ENCODE peak calls at places on chromosomes 5 and 9, in four cellular contexts. R is K562, V is HepG2, K is GM12878. L is an unnamed sample.

GRCh38 chr5:25713259-25713658 is 1068.5 kb upstream of the CDH10 start:
- DNase-seq in R (no peak), V (no peak), K (peak), L (peak)

GRCh38 chr5:55437859-55438206 is 96.9 kb downstream of the PLPP1 start:
- DNase-seq in R (no peak), V (no peak), K (no peak), L (no peak)

GRCh38 chr5:43702815-43703214 is 99.8 kb downstream of the NNT start:
- DNase-seq in R (no peak), V (no peak), K (no peak), L (no peak)

GRCh38 chr9:26086396-26086795 is 408.2 kb upstream of the TUSC1 start:
- DNase-seq in R (no peak), V (no peak), K (no peak), L (no peak)

GRCh38 chr5:4511996-4512656 is 628.0 kb upstream of the ADAMTS16 start:
- DNase-seq in R (peak), V (peak), K (no peak), L (peak)

GRCh38 chr5:176741566-176742211 is 68.7 kb upstream of the UNC5A start:
- DNase-seq in R (no peak), V (no peak), K (no peak), L (no peak)

GRCh38 chr5:140966293-140967225 is at the start of gene PCDHAC2:
- DNase-seq in R (no peak), V (no peak), K (no peak), L (peak)

GRCh38 chr5:60161340-60161934 is 267.9 kb upstream of the PDE4D start:
- DNase-seq in R (no peak), V (peak), K (peak), L (peak)

GRCh38 chr5:89036166-89036565 is 153.2 kb upstream of the MEF2C start:
- DNase-seq in R (no peak), V (no peak), K (no peak), L (no peak)

DNA sequence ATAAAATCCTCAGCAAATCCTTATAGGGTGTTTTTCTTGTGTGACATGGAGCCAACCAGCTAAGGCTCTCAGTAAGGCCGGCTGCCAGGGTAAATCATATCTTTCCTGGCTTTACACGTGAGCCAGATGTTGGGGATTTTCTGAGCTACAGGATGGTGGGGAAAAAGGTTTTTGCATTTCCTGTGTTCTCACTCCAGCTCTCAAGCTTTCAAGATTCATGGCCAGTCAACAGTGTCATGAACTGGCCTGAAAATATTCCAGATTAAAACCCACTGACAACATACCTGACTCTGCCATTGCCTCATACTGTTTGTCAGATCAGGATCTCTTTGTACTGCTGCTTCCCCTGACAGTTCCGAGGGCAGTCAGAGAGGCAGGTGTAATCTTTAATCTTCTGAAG is 306.9 kb downstream of the GLIS3 start:
- DNase-seq in R (no peak), V (no peak), K (no peak), L (no peak)
- TF ChIP-seq POLR2AphosphoS2 in R (no peak), V (no peak), K (no peak), L (no peak)

GRCh38 chr9:107243757-107244156 is 39.3 kb upstream of the RAD23B start:
- DNase-seq in R (no peak), V (peak), K (no peak), L (peak)
- TF ChIP-seq POLR2AphosphoS2 in R (no peak), V (no peak), K (no peak), L (no peak)

GRCh38 chr9:116193636-116194035 is 40.0 kb downstream of the PAPPA start:
- DNase-seq in R (no peak), V (no peak), K (no peak), L (no peak)
- TF ChIP-seq POLR2AphosphoS2 in R (no peak), V (no peak), K (no peak), L (no peak)

DNA sequence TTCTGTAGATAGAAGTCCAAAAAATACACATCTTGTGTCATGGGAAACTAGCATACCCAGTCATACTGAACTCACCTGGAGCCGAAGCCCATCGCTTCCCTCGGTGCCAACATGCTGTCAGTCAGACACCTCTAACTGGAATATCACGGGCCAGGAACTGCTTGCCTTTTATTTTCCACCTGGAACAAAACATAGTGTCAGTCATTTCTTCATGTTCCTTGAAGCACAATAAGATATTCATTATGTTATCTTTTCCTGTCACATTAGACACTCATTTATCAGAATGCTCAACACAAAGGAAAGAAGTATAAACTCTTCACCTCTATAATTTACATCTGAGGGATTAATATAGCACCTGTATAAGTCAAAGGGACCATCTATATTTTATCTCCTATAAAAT is 674.4 kb downstream of the PTPRD start:
- DNase-seq in R (no peak), V (no peak), K (no peak), L (no peak)
- TF ChIP-seq POLR2AphosphoS2 in R (no peak), V (no peak), K (no peak), L (no peak)

L was measured in A549.